ENCODE peak calls at places on chromosome 21, in nine cellular contexts. P is NCI-H1694 treated with DMSO at 0.1 percent for 48 hours; I is CD8-positive, alpha-beta memory T cell; S is occipital lobe; M is 8988T; F is kidney; O is SHP77; W is fibroblast of lung; E is cardiac septum. Q is an unnamed sample.

GRCh38 chr21:44434936-44435635 is 20.2 kb upstream of the LRRC3 start:
- DNase-seq in P (no peak), S (no peak), F (peak), W (no peak), E (peak), M (no peak), I (no peak), O (no peak), Q (no peak)

GRCh38 chr21:41979751-41980369 is 26.0 kb upstream of the C2CD2 start:
- DNase-seq in M (no peak), S (no peak), I (no peak), E (no peak), O (no peak), P (no peak), F (no peak), W (no peak), Q (no peak)

GRCh38 chr21:28410264-28410663 is 582.4 kb downstream of the LTN1 start:
- DNase-seq in W (peak), E (no peak), M (no peak), P (no peak), F (no peak), O (no peak), S (no peak), I (no peak), Q (no peak)

GRCh38 chr21:45290948-45291612 is 3.4 kb upstream of the POFUT2 start:
- DNase-seq in O (no peak), W (peak), S (no peak), M (no peak), P (no peak), F (no peak), E (peak), I (no peak), Q (peak)

GRCh38 chr21:44428281-44428942 is 26.9 kb upstream of the LRRC3 start:
- DNase-seq in E (peak), W (no peak), I (peak), M (no peak), P (no peak), S (no peak), O (peak), F (peak), Q (no peak)

GRCh38 chr21:42153746-42154145 is 65.2 kb upstream of the ABCG1 start:
- DNase-seq in S (no peak), P (no peak), W (no peak), I (no peak), E (peak), O (no peak), F (peak), M (no peak), Q (no peak)

GRCh38 chr21:44521928-44522752 is 17.9 kb downstream of the KRTAP10-1 start:
- DNase-seq in F (peak), W (no peak), P (no peak), E (peak), I (no peak), M (no peak), O (no peak), S (no peak), Q (no peak)

GRCh38 chr21:45412491-45412890 is 7.5 kb downstream of the COL18A1 start:
- DNase-seq in F (peak), E (no peak), W (no peak), I (no peak), M (no peak), S (no peak), P (no peak), O (no peak), Q (no peak)

GRCh38 chr21:41402796-41403195 is 23.2 kb upstream of the MX1 start:
- DNase-seq in W (no peak), F (no peak), M (no peak), I (no peak), E (no peak), S (no peak), P (no peak), O (no peak), Q (no peak)

GRCh38 chr21:20968391-20968790 is 29.8 kb upstream of the NCAM2 start:
- DNase-seq in E (no peak), O (no peak), W (peak), F (no peak), I (no peak), M (no peak), P (no peak), S (no peak), Q (no peak)

GRCh38 chr21:46509760-46510159 is 51.1 kb downstream of the DIP2A start:
- DNase-seq in E (no peak), S (no peak), I (no peak), O (no peak), W (peak), P (no peak), M (no peak), F (no peak), Q (no peak)

GRCh38 chr21:28827422-28827821 is 165.3 kb downstream of the LTN1 start:
- DNase-seq in I (no peak), F (no peak), O (no peak), P (no peak), M (no peak), S (no peak), E (no peak), W (no peak), Q (no peak)

GRCh38 chr21:14046401-14046800 is 164.4 kb downstream of the LIPI start:
- DNase-seq in W (no peak), P (no peak), O (no peak), S (no peak), M (no peak), I (no peak), E (no peak), F (no peak), Q (peak)

GRCh38 chr21:33206771-33207290 is 22.9 kb upstream of the IFNAR2 start:
- DNase-seq in W (no peak), M (no peak), S (no peak), P (no peak), O (no peak), E (peak), F (no peak), I (no peak), Q (no peak)

GRCh38 chr21:34039678-34040382 is 33.5 kb upstream of the MRPS6 start:
- DNase-seq in O (no peak), M (no peak), I (no peak), W (no peak), E (no peak), F (no peak), P (no peak), S (no peak), Q (no peak)

GRCh38 chr21:40381111-40381510 is 465.8 kb downstream of the DSCAM start:
- DNase-seq in O (no peak), P (no peak), F (no peak), W (no peak), I (no peak), S (no peak), M (no peak), E (no peak), Q (no peak)

GRCh38 chr21:37006521-37007291 is at the start of gene RIPPLY3:
- DNase-seq in E (no peak), S (no peak), W (no peak), F (no peak), I (no peak), O (no peak), P (peak), M (no peak), Q (peak)

GRCh38 chr21:38202811-38203210 is 54.0 kb upstream of the KCNJ15 start:
- DNase-seq in S (no peak), F (no peak), W (no peak), I (no peak), O (no peak), M (no peak), P (no peak), E (no peak), Q (no peak)

GRCh38 chr21:46346296-46347202 is 22.6 kb downstream of the PCNT start:
- DNase-seq in E (no peak), M (no peak), I (no peak), F (no peak), P (no peak), O (no peak), W (no peak), S (no peak), Q (no peak)

GRCh38 chr21:43343095-43343991 is 83.6 kb downstream of the SIK1 start:
- DNase-seq in F (peak), P (no peak), M (no peak), W (no peak), O (peak), S (no peak), E (no peak), I (no peak), Q (no peak)

GRCh38 chr21:45845790-45846130 is 135.8 kb upstream of the COL6A1 start:
- DNase-seq in M (no peak), E (peak), F (no peak), O (no peak), P (no peak), I (no peak), W (no peak), S (no peak), Q (no peak)

GRCh38 chr21:34630536-34631143 is 15.7 kb upstream of the RCAN1 start:
- DNase-seq in F (no peak), S (no peak), M (peak), W (peak), I (no peak), P (peak), O (peak), E (no peak), Q (peak)

GRCh38 chr21:33668180-33668579 is 25.9 kb downstream of the ITSN1 start:
- DNase-seq in M (no peak), I (no peak), W (no peak), S (no peak), F (no peak), O (no peak), P (no peak), E (no peak), Q (no peak)

GRCh38 chr21:34598931-34599400 is 15.9 kb downstream of the RCAN1 start:
- DNase-seq in E (no peak), I (no peak), P (no peak), W (peak), F (no peak), O (peak), S (no peak), M (no peak), Q (peak)

GRCh38 chr21:35933466-35933865 is 126.9 kb downstream of the SETD4 start:
- DNase-seq in I (no peak), M (no peak), E (peak), S (no peak), O (no peak), W (peak), P (no peak), F (peak), Q (peak)

GRCh38 chr21:33121715-33122475 is 52.0 kb downstream of the OLIG1 start:
- DNase-seq in S (no peak), M (no peak), F (no peak), O (no peak), I (no peak), W (peak), P (no peak), E (no peak), Q (peak)

GRCh38 chr21:35637431-35637830 is 422.9 kb downstream of the SETD4 start:
- DNase-seq in M (no peak), P (no peak), E (no peak), I (no peak), W (peak), O (no peak), S (no peak), F (no peak), Q (peak)

GRCh38 chr21:31917108-31917507 is 44.3 kb downstream of the HUNK start:
- DNase-seq in W (no peak), P (no peak), I (no peak), O (no peak), S (no peak), M (no peak), E (no peak), F (no peak), Q (no peak)

GRCh38 chr21:38948377-38948776 is 142.6 kb downstream of the ETS2 start:
- DNase-seq in M (no peak), P (no peak), E (no peak), F (no peak), W (peak), I (no peak), O (no peak), S (no peak), Q (peak)

GRCh38 chr21:42225571-42226155 is 6.7 kb downstream of the ABCG1 start:
- DNase-seq in M (no peak), S (no peak), W (no peak), O (no peak), I (no peak), E (peak), P (no peak), F (peak), Q (no peak)

GRCh38 chr21:38813554-38813953 is 7.8 kb downstream of the ETS2 start:
- DNase-seq in S (no peak), P (no peak), E (no peak), I (no peak), F (no peak), O (no peak), M (no peak), W (no peak), Q (no peak)

GRCh38 chr21:19340303-19340702 is 936.7 kb upstream of the TMPRSS15 start:
- DNase-seq in E (no peak), F (no peak), I (no peak), M (no peak), P (no peak), O (no peak), S (no peak), W (no peak), Q (no peak)

Q was measured in astrocyte.